ENCODE peak calls at places on chromosomes 2 and 18, in eight cellular contexts. N is AG10803, W is heart right ventricle, K is endothelial cell of umbilical vein, I is mammary epithelial cell, Z is left ventricle myocardium inferior, F is cardiac muscle cell, L is mucosa of descending colon. D is an unnamed sample.

GRCh38 chr18:3148930-3149535 is 70.7 kb downstream of the MYOM1 start:
- DNase-seq in N (peak; percentile 29), W (no peak), K (peak; percentile 36), I (peak; percentile 65), Z (no peak), F (no peak), L (no peak), D (no peak)

GRCh38 chr2:218259099-218259921 is 1.5 kb upstream of the GPBAR1 start:
- DNase-seq in N (peak; percentile 67), W (peak; percentile 78), K (peak; percentile 56), I (no peak), Z (peak; percentile 79), F (peak; percentile 75), L (no peak), D (peak; percentile 19)

GRCh38 chr18:33696332-33697162 is 118.5 kb downstream of the ASXL3 start:
- DNase-seq in N (no peak), W (no peak), K (no peak), I (no peak), Z (no peak), F (no peak), L (no peak), D (no peak)

GRCh38 chr2:218829868-218830451 is 1.6 kb downstream of the PRKAG3 start:
- DNase-seq in N (peak; percentile 38), W (peak; percentile 29), K (no peak), I (no peak), Z (peak; percentile 78), F (no peak), L (no peak), D (no peak)

GRCh38 chr18:22830511-22830910 is 102.6 kb upstream of the RBBP8 start:
- DNase-seq in N (no peak), W (no peak), K (no peak), I (no peak), Z (no peak), F (no peak), L (no peak), D (no peak)

GRCh38 chr2:105885456-105885855 is 140.7 kb downstream of the NCK2 start:
- DNase-seq in N (no peak), W (no peak), K (no peak), I (no peak), Z (no peak), F (no peak), L (no peak), D (no peak)

GRCh38 chr2:96888082-96889011 is 18.5 kb upstream of the SEMA4C start:
- DNase-seq in N (no peak), W (no peak), K (no peak), I (peak; percentile 50), Z (peak; percentile 44), F (no peak), L (peak; percentile 79), D (no peak)

GRCh38 chr2:199118701-199119241 is 339.0 kb downstream of the SATB2 start:
- DNase-seq in N (no peak), W (no peak), K (no peak), I (no peak), Z (no peak), F (no peak), L (no peak), D (no peak)

GRCh38 chr2:239832995-239833727 is 192.0 kb downstream of the NDUFA10 start:
- DNase-seq in N (no peak), W (no peak), K (no peak), I (no peak), Z (no peak), F (no peak), L (no peak), D (no peak)

GRCh38 chr2:191304939-191305875 is 60.0 kb downstream of the MYO1B start:
- DNase-seq in N (peak; percentile 96), W (peak; percentile 76), K (peak; percentile 21), I (peak; percentile 97), Z (peak; percentile 76), F (no peak), L (peak; percentile 46), D (no peak)

GRCh38 chr2:6079405-6079804 is 387.2 kb downstream of the SOX11 start:
- DNase-seq in N (no peak), W (no peak), K (no peak), I (no peak), Z (no peak), F (no peak), L (no peak), D (no peak)

GRCh38 chr2:6082619-6083018 is 390.4 kb downstream of the SOX11 start:
- DNase-seq in N (no peak), W (no peak), K (no peak), I (no peak), Z (no peak), F (no peak), L (no peak), D (no peak)

GRCh38 chr2:6081542-6081872 is 389.3 kb downstream of the SOX11 start:
- DNase-seq in N (no peak), W (no peak), K (no peak), I (no peak), Z (no peak), F (no peak), L (no peak), D (no peak)

GRCh38 chr2:6081955-6082354 is 389.8 kb downstream of the SOX11 start:
- DNase-seq in N (no peak), W (no peak), K (no peak), I (no peak), Z (no peak), F (no peak), L (no peak), D (no peak)

DNA sequence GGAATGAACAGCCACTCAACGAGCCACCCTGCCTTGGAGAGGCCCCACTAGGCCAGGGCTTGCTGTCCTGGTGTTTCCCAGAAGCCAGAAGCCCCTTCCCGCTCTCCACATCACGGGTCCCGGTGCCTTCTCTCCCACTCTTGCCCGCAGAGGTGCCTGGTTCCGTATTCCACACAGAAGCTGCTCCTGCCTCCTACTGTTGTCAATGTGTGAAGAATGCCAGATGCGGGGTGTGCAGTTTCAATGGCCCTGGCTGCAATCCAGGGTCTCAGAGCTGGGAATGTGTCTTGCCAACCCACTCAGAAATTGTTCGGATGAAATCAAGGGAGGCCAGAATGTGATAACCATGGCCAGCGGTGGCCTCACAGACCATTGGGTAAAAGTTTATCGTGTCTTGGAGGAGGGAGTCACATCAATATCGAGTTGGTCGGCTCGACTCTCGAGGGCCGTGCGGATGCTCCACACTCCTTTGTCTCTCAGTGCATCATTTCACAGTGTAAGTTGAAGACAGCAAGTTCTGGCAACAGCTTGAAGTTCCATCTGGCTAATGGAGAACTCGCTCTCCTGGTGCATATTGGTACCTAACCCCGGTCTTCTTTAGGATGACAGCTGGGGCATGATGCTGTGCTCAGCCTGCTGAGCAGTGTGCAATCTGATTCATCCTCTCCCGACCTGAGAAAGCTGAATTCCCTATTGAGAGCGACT is 388.8 kb downstream of the SOX11 start:
- DNase-seq in N (no peak), W (no peak), K (no peak), I (no peak), Z (no peak), F (peak; percentile 41), L (no peak), D (no peak)
- H3K4me3 ChIP-seq in N (no peak overlapping the region), W (no peak overlapping the region), K (no peak overlapping the region), I (no peak overlapping the region), Z (peak overlapping the region; percentile 3), F (no peak overlapping the region), L (no peak overlapping the region), D (no peak overlapping the region)

GRCh38 chr18:10559566-10560456 is 34.0 kb downstream of the NAPG start:
- DNase-seq in N (no peak), W (no peak), K (peak; percentile 33), I (no peak), Z (peak; percentile 18), F (no peak), L (no peak), D (no peak)
- H3K4me3 ChIP-seq in N (peak overlapping the region; percentile 27), W (peak overlapping the region; percentile 37), K (no peak overlapping the region), I (no peak overlapping the region), Z (peak overlapping the region; percentile 45), F (no peak overlapping the region), L (no peak overlapping the region), D (peak overlapping the region; percentile 25)

GRCh38 chr18:21739604-21740473 is 753 bp upstream of the MIB1 start:
- DNase-seq in N (no peak), W (peak; percentile 11), K (peak; percentile 76), I (no peak), Z (no peak), F (no peak), L (peak; percentile 56), D (no peak)
- H3K4me3 ChIP-seq in N (peak overlapping the region; percentile 26), W (peak overlapping the region; percentile 99), K (peak overlapping the region; percentile 59), I (peak overlapping the region; percentile 8), Z (peak overlapping the region; percentile 97), F (peak overlapping the region; percentile 12), L (no peak overlapping the region), D (peak overlapping the region; percentile 42)

DNA sequence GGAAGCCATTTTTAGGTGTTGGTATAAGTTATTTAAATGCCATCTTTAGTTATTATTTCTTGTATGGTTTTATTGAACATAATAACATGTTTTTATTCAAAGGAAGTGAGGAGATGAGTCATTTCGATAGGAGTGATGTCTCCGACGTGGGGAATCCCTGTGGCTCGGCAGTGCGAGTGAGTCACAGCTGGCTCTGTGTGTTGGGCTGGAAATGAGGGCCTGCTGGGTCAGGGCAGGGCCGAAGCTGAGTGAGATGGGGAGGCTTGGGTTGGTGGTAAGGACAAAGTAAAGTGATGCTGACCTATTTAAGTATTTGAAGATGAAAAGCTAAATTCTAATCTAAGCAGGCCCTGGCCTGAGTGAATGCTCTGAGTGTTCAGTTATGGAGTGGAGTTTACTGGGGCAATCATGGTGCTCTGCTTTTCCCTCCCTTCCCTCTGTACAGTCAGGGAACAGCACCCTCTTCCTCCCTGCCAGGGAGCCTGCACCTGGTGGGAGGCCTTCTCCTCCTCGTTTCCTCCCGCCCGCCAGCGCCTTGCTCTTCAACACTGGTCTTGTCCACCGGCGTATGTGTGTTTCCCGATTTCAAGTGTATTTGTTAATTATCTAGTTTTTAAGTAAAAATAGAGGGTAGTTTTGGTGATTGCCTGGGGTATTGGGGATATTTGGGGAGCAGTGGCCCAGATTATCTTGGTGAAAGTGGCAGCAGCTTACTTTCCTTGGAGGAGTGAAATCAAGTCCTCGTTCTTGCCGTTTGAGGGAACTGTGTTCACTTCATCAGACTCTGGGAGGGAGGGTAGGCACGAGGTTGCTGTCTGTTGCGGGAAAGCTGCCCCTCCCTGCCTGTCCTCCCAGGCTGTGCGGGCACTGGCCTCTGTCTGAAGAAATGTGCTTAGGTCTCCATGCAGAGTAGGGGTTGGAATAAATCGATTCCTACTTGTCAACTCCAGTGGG is 157.0 kb downstream of the LDLRAD4 start:
- DNase-seq in N (peak; percentile 83), W (peak; percentile 76), K (peak; percentile 97), I (peak; percentile 79), Z (peak; percentile 64), F (no peak), L (peak; percentile 79), D (peak; percentile 62)
- H3K4me3 ChIP-seq in N (no peak overlapping the region), W (no peak overlapping the region), K (peak overlapping the region; percentile 20), I (no peak overlapping the region), Z (no peak overlapping the region), F (no peak overlapping the region), L (no peak overlapping the region), D (no peak overlapping the region)

DNA sequence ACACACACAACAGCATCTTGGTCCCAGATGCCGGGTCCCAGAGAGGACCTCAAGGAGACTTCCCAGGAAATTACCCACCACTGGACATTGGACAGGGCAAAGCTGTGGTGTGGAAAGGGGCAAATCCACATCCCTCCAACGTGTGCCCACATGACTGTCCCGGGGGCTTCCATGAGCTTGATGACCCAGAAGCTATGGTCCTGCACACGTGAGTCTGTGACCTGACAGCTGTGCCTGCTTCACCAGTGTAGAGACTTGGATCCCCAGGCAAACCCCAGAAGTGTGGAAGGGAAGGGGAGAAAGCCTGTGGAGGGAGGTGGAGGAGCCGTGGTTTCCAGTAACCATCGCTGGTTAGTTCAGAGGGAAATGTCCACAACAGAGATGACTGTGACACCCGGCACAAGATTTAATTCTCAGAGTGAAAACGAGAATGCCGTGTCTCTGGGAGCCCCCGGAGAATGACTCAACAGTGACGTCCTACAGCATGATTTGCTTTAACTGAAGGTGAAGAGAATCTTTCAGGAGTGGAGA is 19.1 kb upstream of the GPR55 start:
- DNase-seq in N (no peak), W (no peak), K (no peak), I (no peak), Z (no peak), F (no peak), L (no peak), D (no peak)
- H3K4me3 ChIP-seq in N (no peak overlapping the region), W (no peak overlapping the region), K (no peak overlapping the region), I (no peak overlapping the region), Z (no peak overlapping the region), F (no peak overlapping the region), L (no peak overlapping the region), D (no peak overlapping the region)

D was measured in AG04449.